ENCODE peak calls at places on chromosomes 16 and 17, in four cellular contexts. One of them, this sample, is unnamed.

GRCh38 chr16:66810391-66810790 is 9.0 kb upstream of the TERB1 start:
- DNase-seq in gastrocnemius medialis: no peak
- DNase-seq in sigmoid colon: no peak
- DNase-seq in uterus: no peak
- DNase-seq in this sample: no peak

GRCh38 chr16:67400901-67401300 is 7.6 kb upstream of the TPPP3 start:
- DNase-seq in gastrocnemius medialis: no peak
- DNase-seq in sigmoid colon: no peak
- DNase-seq in uterus: no peak
- DNase-seq in this sample: no peak

GRCh38 chr16:55515110-55515509 is 6.2 kb downstream of the LPCAT2 start:
- DNase-seq in gastrocnemius medialis: no peak
- DNase-seq in sigmoid colon: no peak
- DNase-seq in uterus: no peak
- DNase-seq in this sample: no peak

GRCh38 chr17:48636177-48637018 is 10.2 kb upstream of the HOXB9 start:
- DNase-seq in gastrocnemius medialis: peak; percentile 14
- DNase-seq in sigmoid colon: peak; percentile 73
- DNase-seq in uterus: peak; percentile 44
- DNase-seq in this sample: peak; percentile 33

GRCh38 chr16:85563515-85564276 is 49.4 kb upstream of the GSE1 start:
- DNase-seq in gastrocnemius medialis: no peak
- DNase-seq in sigmoid colon: peak; percentile 85
- DNase-seq in uterus: peak; percentile 53
- DNase-seq in this sample: peak; percentile 84

GRCh38 chr17:64240261-64240740 is 22.8 kb downstream of the TEX2 start:
- DNase-seq in gastrocnemius medialis: no peak
- DNase-seq in sigmoid colon: no peak
- DNase-seq in uterus: no peak
- DNase-seq in this sample: peak; percentile 36

GRCh38 chr17:50055055-50055425 is 870 bp upstream of the ITGA3 start:
- DNase-seq in gastrocnemius medialis: no peak
- DNase-seq in sigmoid colon: no peak
- DNase-seq in uterus: no peak
- DNase-seq in this sample: no peak

GRCh38 chr17:74305865-74306654 is 20.0 kb upstream of the KIF19 start:
- DNase-seq in gastrocnemius medialis: no peak
- DNase-seq in sigmoid colon: no peak
- DNase-seq in uterus: no peak
- DNase-seq in this sample: no peak

GRCh38 chr16:24700549-24701392 is 28.7 kb upstream of the TNRC6A start:
- DNase-seq in gastrocnemius medialis: peak; percentile 86
- DNase-seq in sigmoid colon: peak; percentile 96
- DNase-seq in uterus: peak; percentile 83
- DNase-seq in this sample: peak; percentile 75

GRCh38 chr17:59149051-59149450 is 5.9 kb downstream of the SKA2 start:
- DNase-seq in gastrocnemius medialis: no peak
- DNase-seq in sigmoid colon: no peak
- DNase-seq in uterus: no peak
- DNase-seq in this sample: no peak

GRCh38 chr16:49519741-49520140 is 146.1 kb downstream of the C16orf78 start:
- DNase-seq in gastrocnemius medialis: no peak
- DNase-seq in sigmoid colon: no peak
- DNase-seq in uterus: no peak
- DNase-seq in this sample: no peak

GRCh38 chr16:27273330-27273669 is 4.7 kb upstream of the NSMCE1 start:
- DNase-seq in gastrocnemius medialis: no peak
- DNase-seq in sigmoid colon: no peak
- DNase-seq in uterus: no peak
- DNase-seq in this sample: no peak

GRCh38 chr17:58829172-58829637 is 73.6 kb downstream of the PPM1E start:
- DNase-seq in gastrocnemius medialis: no peak
- DNase-seq in sigmoid colon: no peak
- DNase-seq in uterus: no peak
- DNase-seq in this sample: no peak

GRCh38 chr17:75758131-75758905 is 6.7 kb downstream of the GALK1 start:
- DNase-seq in gastrocnemius medialis: no peak
- DNase-seq in sigmoid colon: no peak
- DNase-seq in uterus: no peak
- DNase-seq in this sample: peak; percentile 53

GRCh38 chr16:85120006-85120340 is 7.7 kb upstream of the CIBAR2 start:
- DNase-seq in gastrocnemius medialis: no peak
- DNase-seq in sigmoid colon: no peak
- DNase-seq in uterus: no peak
- DNase-seq in this sample: no peak

GRCh38 chr16:79601092-79601977 is 798 bp upstream of the MAF start:
- DNase-seq in gastrocnemius medialis: peak; percentile 47
- DNase-seq in sigmoid colon: peak; percentile 83
- DNase-seq in uterus: peak; percentile 66
- DNase-seq in this sample: peak; percentile 79

GRCh38 chr16:89442990-89443726 is 47.2 kb downstream of the ANKRD11 start:
- DNase-seq in gastrocnemius medialis: no peak
- DNase-seq in sigmoid colon: peak; percentile 77
- DNase-seq in uterus: peak; percentile 64
- DNase-seq in this sample: peak; percentile 46

GRCh38 chr17:47208744-47209488 is at the start of gene MYL4:
- DNase-seq in gastrocnemius medialis: no peak
- DNase-seq in sigmoid colon: no peak
- DNase-seq in uterus: no peak
- DNase-seq in this sample: no peak

GRCh38 chr16:22664132-22664531 is 149.8 kb upstream of the HS3ST2 start:
- DNase-seq in gastrocnemius medialis: no peak
- DNase-seq in sigmoid colon: peak; percentile 81
- DNase-seq in uterus: no peak
- DNase-seq in this sample: no peak

GRCh38 chr17:73585583-73585982 is 58.7 kb downstream of the SDK2 start:
- DNase-seq in gastrocnemius medialis: no peak
- DNase-seq in sigmoid colon: no peak
- DNase-seq in uterus: no peak
- DNase-seq in this sample: no peak

GRCh38 chr16:67265834-67266233 is 13.5 kb upstream of the PLEKHG4 start:
- DNase-seq in gastrocnemius medialis: no peak
- DNase-seq in sigmoid colon: peak; percentile 44
- DNase-seq in uterus: no peak
- DNase-seq in this sample: peak; percentile 6

GRCh38 chr17:72560303-72561247 is 439.8 kb downstream of the SOX9 start:
- DNase-seq in gastrocnemius medialis: no peak
- DNase-seq in sigmoid colon: no peak
- DNase-seq in uterus: no peak
- DNase-seq in this sample: no peak

GRCh38 chr17:44610871-44611270 is 45.4 kb upstream of the MEIOC start:
- DNase-seq in gastrocnemius medialis: no peak
- DNase-seq in sigmoid colon: no peak
- DNase-seq in uterus: no peak
- DNase-seq in this sample: no peak

GRCh38 chr17:1495265-1495664 is 2.8 kb upstream of the MYO1C start:
- DNase-seq in gastrocnemius medialis: peak; percentile 64
- DNase-seq in sigmoid colon: peak; percentile 90
- DNase-seq in uterus: no peak
- DNase-seq in this sample: peak; percentile 63

GRCh38 chr17:73838815-73839214 is 194.6 kb upstream of the SDK2 start:
- DNase-seq in gastrocnemius medialis: no peak
- DNase-seq in sigmoid colon: no peak
- DNase-seq in uterus: no peak
- DNase-seq in this sample: no peak

GRCh38 chr17:47785538-47786123 is 36.0 kb downstream of the OSBPL7 start:
- DNase-seq in gastrocnemius medialis: no peak
- DNase-seq in sigmoid colon: no peak
- DNase-seq in uterus: no peak
- DNase-seq in this sample: no peak

GRCh38 chr16:89385712-89386111 is 104.6 kb downstream of the ANKRD11 start:
- DNase-seq in gastrocnemius medialis: no peak
- DNase-seq in sigmoid colon: peak; percentile 53
- DNase-seq in uterus: no peak
- DNase-seq in this sample: no peak

GRCh38 chr16:85583491-85584181 is 29.5 kb upstream of the GSE1 start:
- DNase-seq in gastrocnemius medialis: no peak
- DNase-seq in sigmoid colon: no peak
- DNase-seq in uterus: no peak
- DNase-seq in this sample: no peak

GRCh38 chr16:31268891-31269290 is 9.1 kb downstream of the ITGAM start:
- DNase-seq in gastrocnemius medialis: no peak
- DNase-seq in sigmoid colon: no peak
- DNase-seq in uterus: no peak
- DNase-seq in this sample: no peak

GRCh38 chr17:8069587-8069860 is 18.0 kb downstream of the ALOX12B start:
- DNase-seq in gastrocnemius medialis: no peak
- DNase-seq in sigmoid colon: no peak
- DNase-seq in uterus: no peak
- DNase-seq in this sample: no peak

GRCh38 chr17:28911411-28912045 is 8.6 kb upstream of the DHRS13 start:
- DNase-seq in gastrocnemius medialis: no peak
- DNase-seq in sigmoid colon: no peak
- DNase-seq in uterus: no peak
- DNase-seq in this sample: no peak

GRCh38 chr17:76272541-76273434 is 7.6 kb downstream of the UBALD2 start:
- DNase-seq in gastrocnemius medialis: no peak
- DNase-seq in sigmoid colon: no peak
- DNase-seq in uterus: no peak
- DNase-seq in this sample: peak; percentile 39

GRCh38 chr16:86823895-86824671 is 245.7 kb downstream of the FOXL1 start:
- DNase-seq in gastrocnemius medialis: no peak
- DNase-seq in sigmoid colon: no peak
- DNase-seq in uterus: no peak
- DNase-seq in this sample: no peak
- H3K4me1 ChIP-seq in gastrocnemius medialis: peaks cover under 1% of the 10 kb centered on the region
- H3K4me1 ChIP-seq in sigmoid colon: no peaks in the 10 kb centered on the region
- H3K4me1 ChIP-seq in uterus: no peaks in the 10 kb centered on the region
- H3K4me1 ChIP-seq in this sample: no peaks in the 10 kb centered on the region

DNA sequence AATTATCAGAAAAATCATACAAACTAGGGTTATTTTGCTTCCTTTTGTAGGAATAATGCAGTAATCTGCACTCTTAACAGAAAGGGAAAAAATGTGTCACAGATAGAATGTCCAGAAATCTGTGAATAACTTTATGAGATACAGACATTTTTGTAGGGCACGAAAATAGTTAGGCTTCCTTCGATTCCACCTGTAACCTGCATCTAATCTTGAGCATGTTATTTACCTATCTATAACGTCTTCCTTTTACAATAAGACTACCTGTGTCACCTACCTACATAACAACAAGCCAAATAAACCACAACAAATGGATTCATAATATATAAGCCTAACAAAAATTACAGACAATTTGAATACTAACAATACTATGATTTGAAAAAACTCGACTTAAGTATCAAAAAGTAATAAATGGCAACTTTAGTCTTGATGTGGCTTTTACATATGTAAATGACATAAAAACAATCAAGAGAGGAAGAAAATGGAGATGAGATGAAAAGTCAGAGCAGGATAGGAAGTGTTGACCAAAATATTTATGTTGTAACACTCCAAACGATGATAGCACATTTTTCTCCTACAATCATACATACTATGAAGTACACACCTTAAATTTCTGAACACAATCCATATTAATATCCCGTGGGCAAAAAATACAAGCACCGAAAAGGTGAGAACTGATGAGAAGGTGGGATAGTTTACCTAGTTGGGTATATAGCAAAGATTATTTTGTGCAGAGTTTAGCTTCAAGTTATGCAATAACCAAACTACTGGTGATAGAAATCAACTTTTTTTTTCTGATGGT is 2.5 kb downstream of the STAT5B start:
- DNase-seq in gastrocnemius medialis: no peak
- DNase-seq in sigmoid colon: no peak
- DNase-seq in uterus: no peak
- DNase-seq in this sample: no peak
- TF ChIP-seq POLR2A in gastrocnemius medialis: no peak
- TF ChIP-seq POLR2A in sigmoid colon: no peak
- TF ChIP-seq POLR2A in uterus: no peak
- TF ChIP-seq POLR2A in this sample: no peak

GRCh38 chr16:56677474-56677873 is 4.8 kb upstream of the MT1X start:
- DNase-seq in gastrocnemius medialis: no peak
- DNase-seq in sigmoid colon: no peak
- DNase-seq in uterus: no peak
- DNase-seq in this sample: no peak
- H3K4me1 ChIP-seq in gastrocnemius medialis: peaks cover 27% of the 10 kb centered on the region
- H3K4me1 ChIP-seq in sigmoid colon: no peaks in the 10 kb centered on the region
- H3K4me1 ChIP-seq in uterus: no peaks in the 10 kb centered on the region
- H3K4me1 ChIP-seq in this sample: peaks cover 9% of the 10 kb centered on the region

DNA sequence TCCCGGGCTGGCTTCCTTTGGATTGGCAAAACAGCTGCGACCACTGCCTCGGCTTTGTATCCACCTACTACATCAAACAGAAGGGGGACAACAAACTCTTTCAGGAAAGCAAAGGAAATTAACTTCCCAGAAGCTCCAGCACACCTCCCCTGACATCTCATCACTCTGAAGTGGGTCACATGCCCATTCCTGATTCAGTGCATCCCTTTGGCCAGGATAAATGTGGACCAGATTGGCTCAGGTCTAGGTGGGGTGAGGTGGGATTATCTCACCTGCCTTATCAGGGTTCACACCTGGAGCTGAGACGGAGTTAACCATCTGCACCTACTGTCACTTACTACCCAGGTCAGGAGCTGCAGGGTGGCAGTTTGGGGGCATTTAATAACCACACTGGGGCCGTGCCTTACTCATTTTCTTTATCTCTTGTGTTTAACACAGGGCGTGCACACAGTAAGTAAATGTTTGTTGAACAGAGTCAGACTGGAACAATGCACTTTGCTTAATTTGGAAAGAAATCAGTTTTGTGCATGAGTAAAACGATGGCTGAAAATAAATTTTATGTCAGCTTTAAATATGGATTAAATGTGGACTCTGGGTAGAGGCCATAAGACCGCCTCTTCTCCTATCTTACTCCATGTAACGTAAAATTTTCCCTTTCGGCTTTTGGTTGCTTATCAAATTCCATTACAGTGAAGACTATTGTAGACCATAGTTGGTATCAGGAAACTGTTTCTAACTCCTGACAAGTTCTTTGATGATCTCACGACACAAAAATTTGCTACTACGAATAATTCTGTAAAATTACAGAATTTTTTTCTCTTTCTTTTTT is 36.0 kb downstream of the IQCK start:
- DNase-seq in gastrocnemius medialis: no peak
- DNase-seq in sigmoid colon: no peak
- DNase-seq in uterus: no peak
- DNase-seq in this sample: no peak
- TF ChIP-seq POLR2A in gastrocnemius medialis: no peak
- TF ChIP-seq POLR2A in sigmoid colon: no peak
- TF ChIP-seq POLR2A in uterus: no peak
- TF ChIP-seq POLR2A in this sample: no peak